ENCODE peak calls at places on chromosome 21, in four cellular contexts. M, T, S and U are unnamed samples.

GRCh38 chr21:42263591-42264131 is 44.7 kb downstream of the ABCG1 start:
- DNase-seq in T (no peak), M (peak), S (no peak), U (no peak)

GRCh38 chr21:34880401-34880800 is 168.7 kb downstream of the RUNX1 start:
- DNase-seq in M (no peak), S (no peak), T (no peak), U (no peak)

GRCh38 chr21:29441651-29442050 is 142.9 kb downstream of the BACH1 start:
- DNase-seq in T (no peak), M (no peak), S (no peak), U (no peak)

GRCh38 chr21:42570362-42570761 is 56.7 kb downstream of the SLC37A1 start:
- DNase-seq in M (peak), S (no peak), T (no peak), U (no peak)

GRCh38 chr21:34510148-34511142 is 1.6 kb downstream of the KCNE1 start:
- DNase-seq in M (peak), T (no peak), S (peak), U (no peak)

GRCh38 chr21:41283211-41283818 is 33.3 kb upstream of the FAM3B start:
- DNase-seq in S (peak), T (no peak), M (no peak), U (peak)

GRCh38 chr21:29376556-29376955 is 77.8 kb downstream of the BACH1 start:
- DNase-seq in S (peak), T (no peak), M (peak), U (no peak)

GRCh38 chr21:35338881-35339632 is 290.0 kb upstream of the RUNX1 start:
- DNase-seq in T (no peak), S (no peak), M (no peak), U (no peak)

GRCh38 chr21:34337741-34338140 is 26.1 kb upstream of the KCNE2 start:
- DNase-seq in S (no peak), M (no peak), T (no peak), U (peak)

GRCh38 chr21:34932233-34932632 is 116.9 kb downstream of the RUNX1 start:
- DNase-seq in M (no peak), S (no peak), T (no peak), U (no peak)

GRCh38 chr21:10273196-10273595 is 248.2 kb upstream of the TPTE start:
- DNase-seq in S (no peak), M (no peak), T (no peak), U (no peak)

GRCh38 chr21:17491716-17492414 is 21.0 kb upstream of the CXADR start:
- DNase-seq in S (peak), M (no peak), T (no peak), U (peak)

GRCh38 chr21:28106370-28106890 is 886.2 kb downstream of the LTN1 start:
- DNase-seq in T (no peak), S (no peak), M (no peak), U (no peak)

GRCh38 chr21:41562101-41563000 is 54.4 kb upstream of the TMPRSS2 start:
- DNase-seq in M (peak), S (no peak), T (no peak), U (no peak)

GRCh38 chr21:21688877-21689276 is 690.7 kb downstream of the NCAM2 start:
- DNase-seq in S (no peak), M (no peak), T (no peak), U (no peak)

GRCh38 chr21:35168702-35169101 is 119.6 kb upstream of the RUNX1 start:
- DNase-seq in T (no peak), S (no peak), M (no peak), U (no peak)

GRCh38 chr21:17542371-17542992 is 29.6 kb downstream of the CXADR start:
- DNase-seq in M (no peak), S (no peak), T (no peak), U (no peak)

GRCh38 chr21:15741510-15741909 is 11.7 kb downstream of the USP25 start:
- DNase-seq in S (no peak), T (no peak), M (no peak), U (no peak)

GRCh38 chr21:22536511-22536910 is 1538.3 kb downstream of the NCAM2 start:
- DNase-seq in S (no peak), M (no peak), T (no peak), U (peak)

GRCh38 chr21:31218830-31219608 is 125.0 kb downstream of the TIAM1 start:
- DNase-seq in T (peak), S (no peak), M (peak), U (peak)

GRCh38 chr21:16965424-16965823 is 547.4 kb upstream of the CXADR start:
- DNase-seq in T (no peak), S (no peak), M (no peak), U (no peak)

GRCh38 chr21:18913914-18914313 is 510.3 kb upstream of the TMPRSS15 start:
- DNase-seq in M (no peak), T (no peak), S (no peak), U (no peak)
- TF ChIP-seq CTCF in M (no peak), T (no peak), S (no peak), U (no peak)

GRCh38 chr21:26845750-26846035 is 484 bp upstream of the ADAMTS1 start:
- DNase-seq in T (no peak), S (no peak), M (no peak), U (peak)
- TF ChIP-seq CTCF in T (no peak), S (no peak), M (no peak), U (no peak)

GRCh38 chr21:44329971-44330681 is 9.1 kb downstream of the CFAP410 start:
- DNase-seq in T (no peak), S (no peak), M (no peak), U (no peak)

GRCh38 chr21:44331209-44331608 is 8.0 kb downstream of the CFAP410 start:
- DNase-seq in S (no peak), M (no peak), T (no peak), U (no peak)

GRCh38 chr21:44331650-44332306 is 7.4 kb downstream of the CFAP410 start:
- DNase-seq in T (no peak), S (no peak), M (no peak), U (peak)

GRCh38 chr21:44329086-44329889 is 9.9 kb downstream of the CFAP410 start:
- DNase-seq in M (no peak), S (no peak), T (no peak), U (no peak)

DNA sequence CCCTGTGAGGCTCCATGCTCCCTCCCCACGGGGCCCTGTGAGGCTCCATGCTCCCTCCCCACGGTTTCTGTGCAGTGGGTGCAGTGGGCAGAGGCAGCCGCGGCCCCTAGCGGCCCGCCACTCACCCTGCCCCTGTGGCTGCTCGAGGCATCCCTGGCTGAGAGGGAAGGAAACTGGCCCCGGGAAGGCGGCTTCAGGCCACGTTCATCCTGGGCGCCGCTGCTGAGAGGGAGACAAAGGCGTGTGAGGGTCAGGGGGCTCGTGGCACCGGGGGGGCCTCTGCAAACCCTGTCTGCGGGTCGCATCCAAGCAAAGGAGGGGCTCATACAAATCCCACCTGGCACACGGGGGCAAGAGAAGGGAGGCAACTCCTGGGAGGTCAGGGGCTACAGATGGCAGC is 8.5 kb downstream of the CFAP410 start:
- DNase-seq in T (no peak), M (no peak), S (no peak), U (no peak)
- TF ChIP-seq CTCF in T (no peak), M (no peak), S (no peak), U (no peak)

DNA sequence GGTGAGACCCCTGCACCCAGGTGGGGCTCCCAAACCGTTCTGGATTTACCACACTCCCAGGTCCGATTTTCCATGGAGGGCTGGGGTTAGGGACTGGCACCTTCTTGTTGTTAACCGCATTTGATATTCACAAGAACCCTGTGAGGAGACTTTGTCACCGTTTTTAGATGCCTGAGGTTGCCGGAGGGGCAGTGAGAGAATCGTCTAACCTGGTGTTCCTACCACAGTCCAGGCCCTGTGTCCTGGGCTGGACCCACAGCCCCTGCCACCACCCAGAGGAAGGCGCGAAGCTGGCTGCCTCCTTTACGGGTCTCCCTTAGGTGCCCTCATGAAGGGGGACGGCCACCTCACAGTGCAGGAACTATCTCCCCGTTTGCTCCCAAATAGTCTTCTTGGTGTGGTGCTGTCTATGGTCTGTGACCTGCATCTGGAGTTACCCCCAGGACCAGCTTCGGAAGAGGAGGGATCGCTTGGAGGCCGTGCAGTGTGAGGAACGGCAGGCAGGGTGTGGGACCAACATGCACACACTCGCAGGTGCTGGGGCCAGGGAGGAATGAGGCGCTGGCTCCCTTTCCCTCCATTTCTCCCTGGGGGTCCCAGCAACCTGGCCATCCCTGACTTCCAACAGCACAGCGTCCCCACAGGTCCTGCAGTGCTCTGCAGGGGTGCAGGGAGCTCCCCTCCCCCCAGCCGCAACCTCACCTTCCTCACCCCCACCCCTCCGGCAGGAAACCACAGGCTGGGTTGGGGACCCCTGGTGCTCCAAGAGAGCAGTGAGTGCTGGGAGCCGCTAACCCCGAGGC is 7.0 kb downstream of the SIM2 start:
- DNase-seq in T (no peak), S (no peak), M (no peak), U (no peak)
- TF ChIP-seq CTCF in T (no peak), S (no peak), M (no peak), U (peak)

GRCh38 chr21:39106881-39107462 is 76.3 kb downstream of the PSMG1 start:
- DNase-seq in T (no peak), M (no peak), S (no peak), U (no peak)

GRCh38 chr21:39105836-39106235 is 77.4 kb downstream of the PSMG1 start:
- DNase-seq in M (no peak), T (no peak), S (no peak), U (no peak)

GRCh38 chr21:39103689-39104088 is 79.6 kb downstream of the PSMG1 start:
- DNase-seq in M (no peak), S (no peak), T (no peak), U (no peak)

GRCh38 chr21:39104911-39105310 is 78.3 kb downstream of the PSMG1 start:
- DNase-seq in M (no peak), T (no peak), S (no peak), U (no peak)

GRCh38 chr21:39105341-39105765 is 77.9 kb downstream of the PSMG1 start:
- DNase-seq in S (no peak), M (no peak), T (no peak), U (no peak)
- TF ChIP-seq CTCF in S (no peak), M (no peak), T (no peak), U (no peak)

GRCh38 chr21:25983745-25984144 is 186.8 kb downstream of the APP start:
- DNase-seq in T (no peak), M (no peak), S (no peak), U (no peak)

GRCh38 chr21:25986928-25987327 is 183.6 kb downstream of the APP start:
- DNase-seq in S (no peak), M (no peak), T (no peak), U (no peak)

GRCh38 chr21:25985990-25986389 is 184.6 kb downstream of the APP start:
- DNase-seq in T (no peak), M (no peak), S (no peak), U (no peak)

GRCh38 chr21:25980710-25981109 is 189.9 kb downstream of the APP start:
- DNase-seq in S (no peak), M (no peak), T (no peak), U (peak)

GRCh38 chr21:25984538-25984937 is 186.0 kb downstream of the APP start:
- DNase-seq in M (no peak), S (no peak), T (no peak), U (no peak)
- TF ChIP-seq CTCF in M (no peak), S (no peak), T (no peak), U (no peak)

GRCh38 chr21:33133912-33134311 is 64.0 kb downstream of the OLIG1 start:
- DNase-seq in M (no peak), S (no peak), T (no peak), U (no peak)
- TF ChIP-seq CTCF in M (no peak), S (no peak), T (no peak), U (no peak)

GRCh38 chr21:26840912-26841311 is 4.3 kb downstream of the ADAMTS1 start:
- DNase-seq in T (no peak), S (no peak), M (peak), U (no peak)

GRCh38 chr21:26842976-26843911 is 2.0 kb downstream of the ADAMTS1 start:
- DNase-seq in T (peak), M (peak), S (no peak), U (peak)

GRCh38 chr21:26842300-26842699 is 2.9 kb downstream of the ADAMTS1 start:
- DNase-seq in M (peak), S (no peak), T (no peak), U (no peak)

GRCh38 chr21:26837539-26837938 is 7.7 kb downstream of the ADAMTS1 start:
- DNase-seq in S (no peak), T (no peak), M (no peak), U (no peak)

GRCh38 chr21:26840206-26840605 is 5.0 kb downstream of the ADAMTS1 start:
- DNase-seq in S (no peak), M (peak), T (no peak), U (no peak)
- TF ChIP-seq CTCF in S (no peak), M (no peak), T (no peak), U (no peak)

DNA sequence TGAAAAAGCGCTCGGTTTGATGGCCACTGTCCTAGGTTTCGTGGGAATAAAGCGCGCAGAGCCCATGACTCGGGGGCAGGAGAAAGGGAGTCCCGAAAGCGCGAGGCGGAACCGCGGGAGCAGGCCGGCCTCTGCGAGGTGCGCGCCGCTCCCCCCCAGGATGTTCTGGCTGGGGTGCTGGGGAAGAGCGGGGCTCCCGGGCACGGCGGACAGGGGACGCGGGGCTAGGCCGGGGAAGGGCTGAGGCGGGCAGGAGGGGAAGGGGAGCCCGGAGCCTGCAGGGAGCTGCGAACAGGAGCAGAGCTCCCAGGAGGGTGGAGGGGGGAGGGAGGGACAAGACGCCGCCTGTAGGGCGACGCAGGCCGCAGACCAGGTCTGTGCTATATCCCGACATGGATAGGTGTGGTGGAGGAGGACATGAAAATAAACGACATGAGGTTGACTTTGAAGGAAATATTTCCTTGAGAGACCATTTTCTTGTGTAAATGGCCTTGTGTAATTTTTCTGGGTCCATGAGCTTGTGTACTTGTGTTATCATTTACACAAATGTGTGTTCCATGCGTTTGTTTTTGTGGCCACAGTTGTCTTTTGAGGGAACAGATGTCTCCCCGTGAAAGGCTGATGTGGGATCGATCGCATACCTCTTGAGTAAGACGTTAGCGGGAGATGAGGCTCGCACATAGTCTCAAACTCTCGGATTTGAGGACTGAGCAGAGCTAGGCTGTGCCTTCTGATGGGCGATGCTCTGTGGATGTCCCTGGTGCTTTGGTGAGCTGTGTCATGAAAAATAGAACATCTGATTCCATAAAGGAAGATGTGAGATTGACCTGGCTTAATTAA is 1.3 kb downstream of the PCNT start:
- DNase-seq in T (no peak), M (peak), S (peak), U (peak)
- TF ChIP-seq CTCF in T (no peak), M (no peak), S (peak), U (no peak)